ENCODE peak calls at places on chromosome 17, in six cellular contexts. F is stomach, D is transverse colon, Q is suprapubic skin, L is K562, G is HCT116. O is an unnamed sample. For H3K4me1, the result is how much of the 10 kb centered on the place peaks cover.

GRCh38 chr17:29615492-29616299 is 7.0 kb downstream of the CORO6 start:
- DNase-seq in F (peak), D (peak), Q (peak), L (peak), G (no peak), O (peak)

GRCh38 chr17:64775701-64776570 is 113.8 kb upstream of the SMURF2 start:
- DNase-seq in F (no peak), D (no peak), Q (peak), L (no peak), G (no peak), O (no peak)

GRCh38 chr17:40320771-40321501 is 12.0 kb downstream of the RARA start:
- DNase-seq in F (no peak), D (peak), Q (peak), L (peak), G (no peak), O (peak)

GRCh38 chr17:81349397-81350319 is 45.6 kb upstream of the BAHCC1 start:
- DNase-seq in F (no peak), D (no peak), Q (no peak), L (peak), G (peak), O (no peak)

GRCh38 chr17:78000351-78000750 is 41.8 kb downstream of the TNRC6C start:
- DNase-seq in F (no peak), D (no peak), Q (no peak), L (no peak), G (no peak), O (no peak)

GRCh38 chr17:75876190-75876937 is 2.0 kb downstream of the TRIM47 start:
- DNase-seq in F (peak), D (peak), Q (no peak), L (no peak), G (peak), O (peak)

GRCh38 chr17:40612510-40613244 is 34.9 kb downstream of the SMARCE1 start:
- DNase-seq in F (no peak), D (no peak), Q (no peak), L (no peak), G (no peak), O (no peak)

GRCh38 chr17:49191407-49191916 is 18.9 kb downstream of the GNGT2 start:
- DNase-seq in F (no peak), D (no peak), Q (no peak), L (no peak), G (no peak), O (no peak)

GRCh38 chr17:72034000-72034399 is 86.8 kb upstream of the SOX9 start:
- DNase-seq in F (no peak), D (no peak), Q (no peak), L (no peak), G (no peak), O (no peak)

GRCh38 chr17:81810476-81810875 is 6.5 kb downstream of the GCGR start:
- DNase-seq in F (no peak), D (no peak), Q (no peak), L (no peak), G (no peak), O (no peak)

GRCh38 chr17:4195306-4195705 is 52.3 kb downstream of the CYB5D2 start:
- DNase-seq in F (no peak), D (no peak), Q (no peak), L (no peak), G (no peak), O (no peak)

GRCh38 chr17:63841350-63842172 is 924 bp downstream of the SMARCD2 start:
- DNase-seq in F (peak), D (peak), Q (peak), L (no peak), G (no peak), O (peak)

GRCh38 chr17:64041912-64042311 is 21.5 kb upstream of the ICAM2 start:
- DNase-seq in F (no peak), D (no peak), Q (peak), L (no peak), G (no peak), O (no peak)

GRCh38 chr17:61401280-61402072 is 1.8 kb downstream of the TBX2 start:
- DNase-seq in F (no peak), D (no peak), Q (no peak), L (no peak), G (no peak), O (no peak)

GRCh38 chr17:57675988-57676387 is 69.1 kb downstream of the CCDC182 start:
- DNase-seq in F (no peak), D (no peak), Q (no peak), L (no peak), G (no peak), O (peak)

GRCh38 chr17:75321506-75321905 is 32.3 kb upstream of the SLC25A19 start:
- DNase-seq in F (no peak), D (no peak), Q (no peak), L (no peak), G (no peak), O (no peak)

GRCh38 chr17:1315891-1316403 is 36.5 kb downstream of the TRARG1 start:
- DNase-seq in F (no peak), D (no peak), Q (no peak), L (no peak), G (no peak), O (no peak)

GRCh38 chr17:19338031-19338990 is 24.2 kb downstream of the B9D1 start:
- DNase-seq in F (peak), D (peak), Q (no peak), L (peak), G (no peak), O (peak)

GRCh38 chr17:38914741-38915638 is 10.4 kb upstream of the LASP1NB start:
- DNase-seq in F (peak), D (no peak), Q (no peak), L (peak), G (no peak), O (peak)

GRCh38 chr17:72432143-72432604 is 311.4 kb downstream of the SOX9 start:
- DNase-seq in F (no peak), D (peak), Q (no peak), L (no peak), G (no peak), O (no peak)

GRCh38 chr17:27937026-27937546 is 43.9 kb upstream of the LYRM9 start:
- DNase-seq in F (no peak), D (no peak), Q (no peak), L (no peak), G (no peak), O (no peak)

GRCh38 chr17:4696432-4696796 is 7.5 kb downstream of the PELP1 start:
- DNase-seq in F (no peak), D (no peak), Q (no peak), L (no peak), G (no peak), O (no peak)

GRCh38 chr17:1108810-1109605 is 70.8 kb downstream of the ABR start:
- DNase-seq in F (peak), D (peak), Q (no peak), L (no peak), G (no peak), O (peak)

GRCh38 chr17:27339836-27340550 is 46.1 kb downstream of the WSB1 start:
- DNase-seq in F (no peak), D (no peak), Q (no peak), L (peak), G (peak), O (no peak)

GRCh38 chr17:16044484-16044883 is 44.9 kb downstream of the TTC19 start:
- DNase-seq in F (no peak), D (no peak), Q (no peak), L (no peak), G (no peak), O (no peak)

GRCh38 chr17:63549946-63550815 is at the start of gene DCAF7:
- DNase-seq in F (peak), D (peak), Q (peak), L (peak), G (peak), O (peak)

GRCh38 chr17:40615295-40615988 is 32.2 kb downstream of the SMARCE1 start:
- DNase-seq in F (peak), D (peak), Q (no peak), L (peak), G (peak), O (no peak)

GRCh38 chr17:73561066-73561465 is 83.2 kb downstream of the SDK2 start:
- DNase-seq in F (no peak), D (no peak), Q (no peak), L (no peak), G (no peak), O (no peak)

GRCh38 chr17:31743767-31744166 is 115.3 kb downstream of the COPRS start:
- DNase-seq in F (no peak), D (no peak), Q (no peak), L (no peak), G (no peak), O (no peak)

GRCh38 chr17:29010129-29010528 is 4.3 kb upstream of the SEZ6 start:
- DNase-seq in F (no peak), D (no peak), Q (no peak), L (no peak), G (no peak), O (no peak)

GRCh38 chr17:34579979-34580684 is 750 bp downstream of the TMEM132E start:
- DNase-seq in F (no peak), D (no peak), Q (no peak), L (no peak), G (no peak), O (no peak)

GRCh38 chr17:40526668-40527067 is 25.2 kb upstream of the TNS4 start:
- DNase-seq in F (no peak), D (no peak), Q (peak), L (no peak), G (no peak), O (peak)

GRCh38 chr17:36921131-36921851 is 16.0 kb upstream of the LHX1 start:
- DNase-seq in F (peak), D (no peak), Q (no peak), L (peak), G (peak), O (no peak)

GRCh38 chr17:18344021-18344420 is 19.3 kb downstream of the SHMT1 start:
- DNase-seq in F (no peak), D (no peak), Q (no peak), L (no peak), G (no peak), O (no peak)

GRCh38 chr17:80415626-80416042 is 667 bp downstream of the ENDOV start:
- DNase-seq in F (no peak), D (no peak), Q (no peak), L (no peak), G (no peak), O (no peak)

GRCh38 chr17:66712453-66712852 is 122.5 kb upstream of the CACNG5 start:
- DNase-seq in F (no peak), D (no peak), Q (no peak), L (no peak), G (no peak), O (no peak)

GRCh38 chr17:1180958-1181768 is 1.4 kb upstream of the ABR start:
- DNase-seq in F (no peak), D (no peak), Q (no peak), L (no peak), G (no peak), O (peak)

GRCh38 chr17:76089680-76090516 is 10.9 kb downstream of the ZACN start:
- DNase-seq in F (no peak), D (no peak), Q (no peak), L (no peak), G (no peak), O (no peak)

DNA sequence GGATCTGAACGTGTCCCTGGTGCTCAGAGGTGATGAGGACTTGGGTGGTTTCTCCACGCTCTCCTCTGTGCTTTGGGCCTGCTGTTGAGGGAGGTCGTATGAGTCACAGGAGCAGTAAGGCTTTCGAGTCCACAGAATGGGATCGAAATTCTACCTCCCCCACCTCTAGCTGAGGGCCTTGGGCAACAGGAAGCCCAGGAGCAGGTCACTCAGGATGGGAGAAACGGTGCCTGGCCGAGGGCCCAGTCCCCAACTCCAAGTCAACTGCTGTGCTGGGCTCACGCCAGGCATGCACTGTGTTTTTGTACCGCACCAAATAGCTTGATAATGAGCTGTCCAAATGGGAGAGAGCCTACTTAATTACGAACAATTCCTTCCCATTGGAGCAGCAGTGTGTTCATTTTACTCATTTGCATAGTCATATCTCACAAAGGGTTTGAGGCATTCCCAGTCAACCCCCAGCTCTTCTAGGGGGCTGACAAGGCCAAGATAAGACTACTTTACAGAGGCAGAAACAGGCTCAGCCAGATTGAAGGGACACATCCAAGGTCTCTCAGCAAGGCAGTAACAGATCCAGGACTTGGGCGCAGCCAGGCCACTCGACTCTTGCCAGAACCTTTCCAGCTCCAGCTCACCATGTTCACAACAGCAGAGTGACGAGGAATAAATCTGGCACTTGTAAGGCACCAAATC is 53.6 kb downstream of the WNT3 start:
- DNase-seq in F (peak), D (no peak), Q (no peak), L (peak), G (no peak), O (no peak)
- TF ChIP-seq POLR2AphosphoS5 in F (no peak), D (no peak), Q (no peak), L (peak), G (no peak), O (peak)

DNA sequence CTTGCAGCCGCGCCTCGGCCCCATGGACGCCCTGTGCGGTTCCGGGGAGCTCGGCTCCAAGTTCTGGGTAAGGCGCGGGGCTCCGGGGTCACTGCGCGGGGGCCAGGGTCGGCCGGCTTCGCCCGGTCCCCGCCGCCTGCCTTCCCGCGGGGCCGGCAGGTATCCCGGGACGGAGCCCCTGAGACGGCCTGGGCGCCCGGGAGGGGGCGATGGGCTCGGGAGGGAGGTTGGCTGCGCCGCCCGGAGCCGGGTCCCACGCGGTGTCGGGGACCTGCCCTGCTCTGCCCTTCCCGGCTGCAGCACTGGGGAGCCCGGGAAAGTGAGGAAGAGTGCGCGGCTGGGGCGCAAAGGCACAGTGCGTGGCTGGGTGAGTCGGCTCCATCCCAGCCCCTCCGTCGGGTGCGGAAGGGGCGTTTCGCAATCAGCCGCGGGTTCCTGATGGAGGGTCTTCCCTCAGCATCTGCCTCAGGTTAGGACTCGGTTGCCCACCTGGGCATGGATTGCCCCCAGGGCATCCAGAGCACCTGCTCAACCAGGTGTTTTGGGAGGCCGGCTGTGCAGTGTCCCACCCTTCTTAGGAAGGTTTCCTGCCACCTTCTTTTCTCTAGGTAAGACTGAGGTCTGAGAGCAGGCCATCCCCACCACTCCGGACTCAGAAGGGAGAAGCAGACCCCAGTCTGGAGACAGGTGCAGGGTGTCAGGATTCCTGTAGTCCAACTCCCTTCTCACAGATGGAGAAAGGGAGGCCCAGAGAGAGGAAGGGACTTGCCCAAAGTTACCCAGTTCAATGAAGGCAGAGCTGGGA is 436 bp downstream of the ABCC3 start:
- DNase-seq in F (no peak), D (no peak), Q (no peak), L (no peak), G (no peak), O (no peak)
- TF ChIP-seq POLR2A in F (no peak), D (peak), Q (no peak), L (no peak), G (no peak), O (no peak)

GRCh38 chr17:44248220-44248529 is 19.8 kb downstream of the SLC4A1 start:
- DNase-seq in F (no peak), D (no peak), Q (no peak), L (no peak), G (no peak), O (no peak)
- H3K4me1 ChIP-seq in F (under half), D (under half), Q (under half), L (under half), G (under half), O (under half)

GRCh38 chr17:10224592-10225195 is 26.3 kb upstream of the GAS7 start:
- DNase-seq in F (no peak), D (no peak), Q (no peak), L (no peak), G (no peak), O (no peak)

DNA sequence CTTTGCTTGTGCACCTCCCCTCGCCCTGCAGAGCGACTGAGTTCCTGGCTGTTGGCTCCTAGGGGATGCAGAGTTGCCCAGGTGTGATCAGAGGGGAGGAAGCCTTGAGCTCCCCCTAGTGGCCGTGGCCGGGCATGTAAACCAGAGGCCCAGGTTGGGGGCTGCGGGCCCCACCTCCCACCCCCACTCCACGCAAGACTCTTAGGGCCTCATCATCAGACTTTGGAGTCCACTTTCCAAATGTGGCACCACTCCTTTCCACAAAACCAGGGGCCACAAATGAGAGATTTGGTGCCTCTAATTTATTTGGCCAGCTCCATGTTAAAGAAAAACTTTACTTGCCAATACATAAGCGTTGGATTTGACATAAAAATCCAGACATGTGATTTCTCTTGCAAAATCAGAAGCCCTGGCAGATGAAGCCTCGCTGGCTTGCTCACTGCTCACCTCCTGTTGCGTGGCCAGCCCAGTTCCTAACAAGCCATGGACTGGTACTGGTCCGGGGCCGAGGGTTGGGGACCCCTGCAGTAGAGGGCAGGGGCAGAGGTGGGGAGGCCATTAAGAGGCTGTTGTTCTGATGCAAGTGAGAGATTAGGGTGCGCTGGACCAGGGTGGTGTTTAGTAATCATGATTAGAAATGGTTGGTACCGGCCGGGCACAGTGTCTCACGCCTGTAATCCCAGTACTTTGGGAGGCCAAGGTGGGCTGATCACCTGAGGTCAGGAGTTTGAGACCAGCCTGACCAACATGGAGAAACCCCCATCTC is 28.7 kb upstream of the GAS7 start:
- DNase-seq in F (peak), D (peak), Q (peak), L (peak), G (peak), O (peak)
- TF ChIP-seq POLR2AphosphoS5 in F (no peak), D (no peak), Q (no peak), L (no peak), G (no peak), O (peak)